ENCODE peak calls at places on chromosomes 1 and 21, in five cellular contexts. L is stimulated activated CD4-positive, alpha-beta T cell treated with anti-CD3 and anti-CD28 coated beads, Interleukin-1b, Interleukin-23, amount 100 ng/mL, for 1 hour; F is G401; D is NCI-H1436; H is ELF-1. A is an unnamed sample.

GRCh38 chr1:32208891-32209309 is at the start of gene DCDC2B:
- DNase-seq in D (peak), H (no peak), L (no peak), F (peak), A (peak)

GRCh38 chr21:42668620-42669019 is 15.2 kb downstream of the PDE9A start:
- DNase-seq in D (no peak), H (no peak), L (no peak), F (no peak), A (no peak)

GRCh38 chr1:241702436-241702835 is 50.4 kb downstream of the WDR64 start:
- DNase-seq in L (no peak), H (no peak), D (no peak), F (no peak), A (no peak)

GRCh38 chr1:163821679-163822078 is 499.9 kb downstream of the NUF2 start:
- DNase-seq in F (no peak), H (no peak), L (no peak), D (no peak), A (no peak)

GRCh38 chr1:200369131-200369530 is 40.7 kb downstream of the ZNF281 start:
- DNase-seq in H (no peak), F (no peak), L (no peak), D (no peak), A (no peak)

GRCh38 chr1:32470991-32471694 is 6.3 kb downstream of the ZBTB8B start:
- DNase-seq in F (peak), H (peak), D (no peak), L (no peak), A (peak)

GRCh38 chr1:25811384-25812082 is 8.2 kb upstream of the MTFR1L start:
- DNase-seq in L (no peak), H (no peak), D (no peak), F (no peak), A (no peak)

GRCh38 chr1:116934586-116935207 is 25.0 kb downstream of the PTGFRN start:
- DNase-seq in H (no peak), L (no peak), F (no peak), D (no peak), A (no peak)

GRCh38 chr1:117215733-117216462 is 5.2 kb upstream of the VTCN1 start:
- DNase-seq in H (no peak), D (no peak), F (peak), L (no peak), A (no peak)

GRCh38 chr1:248710305-248710900 is 7.8 kb upstream of the OR14I1 start:
- DNase-seq in D (no peak), F (no peak), L (no peak), H (no peak), A (no peak)

GRCh38 chr1:14925336-14926136 is 228.0 kb upstream of the TMEM51 start:
- DNase-seq in L (no peak), F (peak), D (no peak), H (no peak), A (no peak)

GRCh38 chr1:111621050-111621449 is 1.5 kb downstream of the RAP1A start:
- DNase-seq in F (no peak), D (no peak), H (no peak), L (no peak), A (no peak)

GRCh38 chr1:88910401-88910800 is 19.0 kb upstream of the GTF2B start:
- DNase-seq in F (no peak), L (no peak), H (no peak), D (no peak), A (no peak)

GRCh38 chr1:36691374-36691773 is 208.7 kb upstream of the CSF3R start:
- DNase-seq in L (no peak), D (no peak), F (no peak), H (no peak), A (no peak)

GRCh38 chr1:30637183-30637969 is 86.0 kb downstream of the MATN1 start:
- DNase-seq in F (no peak), H (no peak), D (peak), L (no peak), A (no peak)

GRCh38 chr1:94608852-94609570 is 67.5 kb upstream of the F3 start:
- DNase-seq in H (no peak), F (no peak), D (no peak), L (no peak), A (no peak)

GRCh38 chr1:113390871-113391642 is 742 bp downstream of the MAGI3 start:
- DNase-seq in D (no peak), L (peak), H (peak), F (no peak), A (peak)

GRCh38 chr1:157932082-157932481 is 61.4 kb upstream of the KIRREL1 start:
- DNase-seq in L (no peak), D (no peak), F (no peak), H (no peak), A (no peak)

GRCh38 chr1:41525891-41526587 is 41.6 kb upstream of the EDN2 start:
- DNase-seq in D (no peak), H (no peak), F (no peak), L (no peak), A (no peak)

GRCh38 chr1:206002833-206003532 is at the start of gene RAB7B:
- DNase-seq in H (peak), L (no peak), F (no peak), D (no peak), A (no peak)

GRCh38 chr1:5565281-5565680 is 426.9 kb downstream of the NPHP4 start:
- DNase-seq in F (no peak), D (no peak), L (no peak), H (no peak), A (no peak)

GRCh38 chr1:201172336-201172735 is 18.1 kb upstream of the TMEM9 start:
- DNase-seq in L (no peak), F (peak), H (no peak), D (no peak), A (no peak)

GRCh38 chr1:15116966-15117365 is 36.6 kb upstream of the TMEM51 start:
- DNase-seq in H (no peak), D (no peak), L (no peak), F (peak), A (no peak)

GRCh38 chr1:211035821-211036380 is 98.0 kb downstream of the KCNH1 start:
- DNase-seq in D (no peak), F (no peak), H (no peak), L (no peak), A (no peak)

GRCh38 chr1:194296201-194296600 is 1109.8 kb upstream of the B3GALT2 start:
- DNase-seq in H (no peak), L (no peak), D (no peak), F (no peak), A (no peak)

GRCh38 chr1:156262461-156263287 is 14.8 kb upstream of the PAQR6 start:
- DNase-seq in F (no peak), D (no peak), H (no peak), L (no peak), A (no peak)

GRCh38 chr21:36125513-36126121 is 9.3 kb upstream of the CBR3 start:
- DNase-seq in F (peak), D (peak), L (no peak), H (no peak), A (peak)

GRCh38 chr21:39029086-39029772 is 154.0 kb downstream of the PSMG1 start:
- DNase-seq in F (no peak), H (peak), L (no peak), D (no peak), A (peak)

GRCh38 chr1:40692429-40692905 is 963 bp downstream of the NFYC start:
- DNase-seq in F (peak), D (no peak), H (no peak), L (no peak), A (peak)

GRCh38 chr1:164310166-164310565 is 248.8 kb upstream of the PBX1 start:
- DNase-seq in D (no peak), H (no peak), F (no peak), L (no peak), A (no peak)

GRCh38 chr1:96579639-96580038 is 141.9 kb upstream of the PTBP2 start:
- DNase-seq in L (no peak), H (no peak), D (no peak), F (no peak), A (no peak)

GRCh38 chr1:52697795-52698674 is at the start of gene COA7:
- DNase-seq in H (peak), D (peak), F (peak), L (peak), A (peak)